ENCODE peak calls at places on chromosome 13, in seven cellular contexts. J is astrocyte of the spinal cord; E is frontal cortex; Z is mucosa of descending colon; D is activated naive CD4-positive, alpha-beta T cell; W is heart right ventricle; Q is nephron progenitor cell. I is an unnamed sample.

GRCh38 chr13:33353210-33353609 is 67.7 kb upstream of the STARD13 start:
- DNase-seq in J (no peak), E (no peak), Z (peak; percentile 41), D (no peak), W (peak; percentile 49), Q (no peak), I (peak; percentile 48)

GRCh38 chr13:40207110-40207478 is 459.3 kb downstream of the FOXO1 start:
- DNase-seq in J (no peak), E (no peak), Z (no peak), D (no peak), W (no peak), Q (no peak), I (no peak)

GRCh38 chr13:49238621-49239020 is 9.1 kb upstream of the CDADC1 start:
- DNase-seq in J (no peak), E (no peak), Z (no peak), D (no peak), W (no peak), Q (no peak), I (no peak)

GRCh38 chr13:112510002-112510780 is 77.8 kb downstream of the TUBGCP3 start:
- DNase-seq in J (peak; percentile 70), E (no peak), Z (no peak), D (no peak), W (peak; percentile 13), Q (peak; percentile 53), I (no peak)

GRCh38 chr13:68261105-68261504 is 1031.0 kb upstream of the PCDH9 start:
- DNase-seq in J (no peak), E (no peak), Z (no peak), D (no peak), W (no peak), Q (no peak), I (no peak)

GRCh38 chr13:114024603-114025431 is 50.9 kb upstream of the C13orf46 start:
- DNase-seq in J (no peak), E (no peak), Z (no peak), D (no peak), W (no peak), Q (no peak), I (no peak)

GRCh38 chr13:80160110-80160509 is 180.8 kb downstream of the SPRY2 start:
- DNase-seq in J (no peak), E (no peak), Z (no peak), D (no peak), W (no peak), Q (no peak), I (no peak)

GRCh38 chr13:41589434-41589833 is 132.1 kb downstream of the RGCC start:
- DNase-seq in J (no peak), E (no peak), Z (no peak), D (no peak), W (no peak), Q (no peak), I (no peak)

GRCh38 chr13:99313941-99314340 is 6.7 kb upstream of the GPR183 start:
- DNase-seq in J (no peak), E (no peak), Z (no peak), D (no peak), W (no peak), Q (no peak), I (no peak)

GRCh38 chr13:20127563-20128458 is 33.0 kb downstream of the GJA3 start:
- DNase-seq in J (peak; percentile 51), E (peak; percentile 72), Z (peak; percentile 80), D (no peak), W (peak; percentile 69), Q (peak; percentile 68), I (peak; percentile 25)

GRCh38 chr13:87331178-87331577 is 340.0 kb upstream of the SLITRK5 start:
- DNase-seq in J (peak; percentile 39), E (no peak), Z (no peak), D (no peak), W (peak; percentile 34), Q (no peak), I (peak; percentile 80)

GRCh38 chr13:29958476-29958875 is 108.1 kb upstream of the UBL3 start:
- DNase-seq in J (no peak), E (no peak), Z (no peak), D (no peak), W (no peak), Q (no peak), I (no peak)

GRCh38 chr13:32264407-32264806 is 50.8 kb downstream of the ZAR1L start:
- DNase-seq in J (peak; percentile 58), E (no peak), Z (no peak), D (no peak), W (peak; percentile 91), Q (no peak), I (no peak)

GRCh38 chr13:95593462-95593861 is 40.9 kb downstream of the CLDN10 start:
- DNase-seq in J (no peak), E (no peak), Z (no peak), D (no peak), W (no peak), Q (no peak), I (no peak)

GRCh38 chr13:113046883-113047244 is 58.7 kb upstream of the F7 start:
- DNase-seq in J (no peak), E (no peak), Z (no peak), D (no peak), W (no peak), Q (no peak), I (no peak)

GRCh38 chr13:75226755-75227435 is 255.1 kb downstream of the TBC1D4 start:
- DNase-seq in J (peak; percentile 94), E (no peak), Z (no peak), D (no peak), W (no peak), Q (no peak), I (no peak)

I was measured in breast epithelium.